ENCODE peak calls at places on chromosomes 12 and 14, in six cellular contexts. H is A549, I is esophagus muscularis mucosa, D is transverse colon, T is stomach, O is tibial nerve. B is an unnamed sample.

GRCh38 chr12:110310754-110311153 is 29.7 kb downstream of the ATP2A2 start:
- DNase-seq in H (no peak), I (no peak), D (no peak), O (no peak), T (no peak), B (no peak)

GRCh38 chr14:36516719-36517241 is 3.3 kb downstream of the NKX2-1 start:
- DNase-seq in H (no peak), I (no peak), T (no peak), O (no peak), D (no peak), B (no peak)

GRCh38 chr12:43816168-43816567 is 10.1 kb upstream of the TWF1 start:
- DNase-seq in T (no peak), H (no peak), O (no peak), D (no peak), I (no peak), B (no peak)

GRCh38 chr14:52106853-52107252 is 38.0 kb upstream of the NID2 start:
- DNase-seq in D (no peak), H (no peak), I (no peak), T (no peak), O (no peak), B (no peak)

GRCh38 chr12:40376533-40377267 is 151.9 kb downstream of the LRRK2 start:
- DNase-seq in D (no peak), T (no peak), I (no peak), H (no peak), O (no peak), B (no peak)

GRCh38 chr12:96195845-96196451 is 1.8 kb downstream of the ELK3 start:
- DNase-seq in D (peak), T (no peak), O (no peak), H (peak), I (no peak), B (no peak)

GRCh38 chr12:118102070-118102469 is 1.7 kb downstream of the VSIG10 start:
- DNase-seq in I (no peak), O (no peak), D (peak), H (peak), T (no peak), B (no peak)

GRCh38 chr14:102620413-102620812 is 28.0 kb downstream of the RCOR1 start:
- DNase-seq in D (no peak), T (no peak), H (no peak), O (no peak), I (no peak), B (no peak)

GRCh38 chr12:49294086-49294803 is 702 bp upstream of the PRPH start:
- DNase-seq in O (no peak), D (no peak), H (no peak), T (no peak), I (no peak), B (peak)

GRCh38 chr12:54021006-54021405 is 7.2 kb upstream of the HOXC6 start:
- DNase-seq in O (no peak), D (no peak), T (no peak), I (no peak), H (no peak), B (no peak)

GRCh38 chr12:113747048-113747447 is 219.1 kb downstream of the RBM19 start:
- DNase-seq in D (no peak), T (no peak), O (no peak), H (no peak), I (no peak), B (no peak)

GRCh38 chr14:105660816-105661531 is 134.6 kb downstream of the TMEM121 start:
- DNase-seq in D (no peak), O (no peak), T (no peak), I (no peak), H (no peak), B (no peak)

GRCh38 chr12:47995976-47996375 is 8.3 kb downstream of the COL2A1 start:
- DNase-seq in D (no peak), T (peak), I (no peak), H (no peak), O (no peak), B (no peak)

GRCh38 chr12:6824962-6825381 is 3.2 kb upstream of the P3H3 start:
- DNase-seq in H (no peak), T (no peak), D (no peak), I (no peak), O (no peak), B (no peak)

GRCh38 chr12:15155271-15155670 is 65.9 kb downstream of the RERG start:
- DNase-seq in O (no peak), I (no peak), H (no peak), D (no peak), T (peak), B (no peak)

GRCh38 chr12:45762185-45763110 is 32.9 kb downstream of the ARID2 start:
- DNase-seq in H (peak), I (no peak), T (no peak), O (peak), D (no peak), B (no peak)

GRCh38 chr14:36339817-36340216 is 19.4 kb upstream of the MBIP start:
- DNase-seq in D (no peak), H (no peak), T (no peak), I (no peak), O (no peak), B (no peak)

GRCh38 chr12:25694072-25694471 is 141.0 kb upstream of the LMNTD1 start:
- DNase-seq in D (no peak), I (no peak), O (peak), H (no peak), T (no peak), B (no peak)

DNA sequence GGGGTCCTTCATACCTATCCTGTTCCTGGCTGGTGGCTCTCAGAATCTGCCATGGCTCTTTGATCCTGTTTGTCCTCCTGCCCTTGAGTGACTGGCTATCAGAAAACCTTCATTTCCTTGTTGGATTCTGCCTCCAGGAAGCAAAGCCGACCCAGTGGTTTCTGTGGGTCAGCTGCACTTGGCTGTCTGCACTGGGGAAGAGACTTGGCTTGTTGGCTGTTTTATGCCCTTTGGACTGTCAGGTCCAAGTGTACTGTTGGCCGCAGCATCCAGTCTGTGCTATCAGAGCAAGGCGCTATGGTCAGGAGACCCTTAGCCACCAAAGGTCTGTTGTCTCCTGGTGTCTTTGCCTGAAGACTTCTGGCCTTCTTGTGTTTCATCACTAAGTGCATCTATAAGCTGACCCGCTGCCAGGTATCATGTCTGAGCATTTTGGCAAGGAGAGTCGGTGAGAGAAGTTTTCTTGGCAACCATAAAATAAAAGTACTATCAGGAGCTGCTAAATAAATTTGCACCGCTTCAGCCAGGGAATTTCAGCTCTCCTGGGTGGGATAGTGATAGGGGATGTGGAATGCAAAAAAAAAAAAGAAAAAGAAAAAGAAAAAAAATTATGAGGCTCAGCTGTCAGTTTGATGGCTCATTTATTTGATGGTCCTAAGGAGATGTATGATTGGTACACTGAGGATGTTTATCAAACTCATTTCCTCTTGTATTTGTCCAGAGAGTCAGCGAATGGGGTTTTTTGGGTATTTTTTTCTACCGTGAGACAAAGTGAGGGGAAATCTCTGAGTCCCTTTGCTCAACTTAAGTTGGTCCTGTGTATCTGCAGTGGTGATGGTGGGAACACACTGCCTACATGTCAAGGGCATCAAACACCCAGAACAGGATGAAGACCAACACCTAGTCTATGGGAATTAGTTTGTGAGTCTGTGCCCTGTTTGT is 177.2 kb upstream of the HIF1A start:
- DNase-seq in T (peak), D (peak), O (no peak), I (no peak), H (no peak), B (no peak)
- TF ChIP-seq EP300 in T (no peak), D (no peak), O (no peak), I (no peak), H (no peak), B (no peak)

GRCh38 chr14:32201816-32202467 is at the start of gene RNU6-7:
- DNase-seq in O (no peak), D (peak), H (no peak), T (no peak), I (no peak), B (peak)
- TF ChIP-seq POLR2A in O (no peak), D (no peak), H (no peak), T (no peak), I (no peak), B (no peak)

DNA sequence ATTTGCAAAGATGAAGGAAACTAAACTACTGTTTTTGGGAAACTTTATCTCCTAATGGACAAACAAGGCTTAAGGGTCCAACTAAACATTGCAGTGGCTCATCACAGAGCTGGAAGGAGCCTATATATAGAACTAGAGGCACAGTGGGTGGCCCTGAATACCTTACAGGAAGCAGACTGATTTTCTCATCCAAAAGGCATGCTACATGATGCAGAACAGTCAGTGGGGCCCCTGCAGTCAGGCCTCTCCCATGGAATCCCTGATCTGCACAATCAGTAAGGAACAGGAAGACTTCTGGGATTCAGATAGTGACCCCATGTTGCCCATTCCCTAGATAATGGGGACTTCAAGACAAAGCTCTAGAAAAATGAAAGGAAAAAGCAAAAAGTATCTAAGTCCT is 1.9 kb upstream of the LLPH start:
- DNase-seq in H (no peak), I (no peak), D (no peak), O (no peak), T (no peak), B (no peak)
- TF ChIP-seq EP300 in H (no peak), I (no peak), D (no peak), O (no peak), T (no peak), B (no peak)

GRCh38 chr12:65951697-65952096 is 127.4 kb downstream of the HMGA2 start:
- DNase-seq in T (no peak), O (no peak), H (no peak), I (no peak), D (no peak), B (no peak)

GRCh38 chr12:65955418-65955817 is 131.1 kb downstream of the HMGA2 start:
- DNase-seq in D (no peak), H (no peak), T (no peak), I (no peak), O (no peak), B (no peak)

GRCh38 chr12:65952737-65953209 is 128.5 kb downstream of the HMGA2 start:
- DNase-seq in H (peak), D (peak), I (no peak), O (no peak), T (no peak), B (no peak)

GRCh38 chr12:65956056-65956738 is 131.9 kb downstream of the HMGA2 start:
- DNase-seq in T (no peak), I (no peak), O (no peak), H (no peak), D (no peak), B (no peak)

GRCh38 chr12:65953621-65954020 is 129.3 kb downstream of the HMGA2 start:
- DNase-seq in H (no peak), T (no peak), I (no peak), D (no peak), O (no peak), B (no peak)
- TF ChIP-seq POLR2A in H (no peak), T (no peak), I (no peak), D (no peak), O (no peak), B (no peak)

DNA sequence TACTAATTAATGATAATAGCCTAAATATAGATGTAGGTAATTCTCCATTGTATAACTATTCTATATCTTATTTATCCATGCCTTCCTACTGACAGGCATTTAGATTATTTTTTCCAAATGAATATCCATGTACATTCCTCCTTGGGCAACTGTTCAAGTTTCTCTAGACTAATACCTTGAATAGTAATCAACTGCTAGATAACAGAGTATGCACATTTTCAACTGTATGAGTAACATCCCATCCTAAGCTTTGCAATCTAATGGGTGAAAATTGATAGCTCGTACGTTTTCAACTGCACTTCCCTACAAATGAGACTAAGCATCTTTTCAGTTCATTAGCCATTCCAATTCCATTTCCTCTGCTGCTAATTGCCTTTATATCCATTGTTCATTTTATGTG is 37.0 kb downstream of the YAF2 start:
- DNase-seq in H (no peak), D (no peak), I (no peak), O (no peak), T (no peak), B (no peak)
- TF ChIP-seq EP300 in H (no peak), D (no peak), I (no peak), O (no peak), T (no peak), B (no peak)

GRCh38 chr14:70810621-70811020 is 1.3 kb upstream of the MAP3K9 start:
- DNase-seq in T (no peak), I (no peak), D (no peak), O (no peak), H (no peak), B (no peak)

GRCh38 chr14:70808402-70809237 is 693 bp downstream of the MAP3K9 start:
- DNase-seq in O (no peak), T (peak), I (no peak), D (peak), H (peak), B (peak)

GRCh38 chr14:70808023-70808401 is 1.3 kb downstream of the MAP3K9 start:
- DNase-seq in I (no peak), O (no peak), T (peak), H (peak), D (peak), B (no peak)

GRCh38 chr14:70811065-70811464 is 1.8 kb upstream of the MAP3K9 start:
- DNase-seq in T (no peak), D (no peak), O (no peak), H (no peak), I (no peak), B (no peak)

GRCh38 chr14:70809238-70810214 is at the start of gene MAP3K9:
- DNase-seq in D (peak), O (no peak), H (peak), I (no peak), T (peak), B (peak)
- TF ChIP-seq POLR2A in D (no peak), O (no peak), H (peak), I (no peak), T (no peak), B (no peak)

B was measured in sigmoid colon.